ENCODE peak calls at places on chromosomes 5 and 9, in seven cellular contexts. K, L, C, Z, B, X and R are unnamed samples.

GRCh38 chr5:62608529-62609511 is 30.2 kb downstream of the LRRC70 start:
- DNase-seq in C (no peak), Z (no peak), B (peak; percentile 25), X (no peak), L (no peak), K (no peak), R (no peak)

GRCh38 chr5:175863316-175863715 is 8.1 kb upstream of the CPLX2 start:
- DNase-seq in K (no peak), L (no peak), B (no peak), C (no peak), Z (no peak), X (no peak), R (no peak)

GRCh38 chr5:33828611-33829286 is 63.0 kb downstream of the ADAMTS12 start:
- DNase-seq in X (peak; percentile 87), C (no peak), Z (no peak), L (no peak), K (no peak), B (no peak), R (no peak)

GRCh38 chr9:134283111-134283515 is 43.1 kb upstream of the RXRA start:
- DNase-seq in Z (peak; percentile 62), C (peak; percentile 28), B (peak; percentile 81), L (no peak), K (no peak), X (no peak), R (no peak)

GRCh38 chr5:982377-983237 is 26.0 kb upstream of the NKD2 start:
- DNase-seq in C (no peak), B (no peak), Z (no peak), L (no peak), K (no peak), X (no peak), R (no peak)

GRCh38 chr5:13553896-13554295 is 390.6 kb downstream of the DNAH5 start:
- DNase-seq in B (no peak), Z (no peak), X (peak; percentile 59), C (peak; percentile 5), L (peak; percentile 60), K (no peak), R (no peak)

GRCh38 chr5:115601709-115602584 is at the start of gene TICAM2:
- DNase-seq in X (peak; percentile 77), L (peak; percentile 46), B (peak; percentile 75), C (peak; percentile 57), K (peak; percentile 48), Z (no peak), R (peak; percentile 60)

GRCh38 chr9:124000161-124000783 is 11.3 kb upstream of the LHX2 start:
- DNase-seq in C (no peak), Z (no peak), B (no peak), L (no peak), K (no peak), X (no peak), R (no peak)

GRCh38 chr5:40834391-40834848 is 602 bp downstream of the RPL37 start:
- DNase-seq in L (no peak), B (peak; percentile 33), Z (peak; percentile 12), X (peak; percentile 24), C (peak; percentile 68), K (peak; percentile 38), R (no peak)

GRCh38 chr5:15926586-15926985 is 253.0 kb downstream of the MARCHF11 start:
- DNase-seq in X (no peak), K (no peak), L (no peak), Z (no peak), C (no peak), B (no peak), R (no peak)

GRCh38 chr5:14109771-14110170 is 33.4 kb upstream of the TRIO start:
- DNase-seq in B (no peak), K (no peak), C (no peak), L (no peak), X (no peak), Z (no peak), R (no peak)

GRCh38 chr9:135605238-135605781 is 34.0 kb downstream of the GLT6D1 start:
- DNase-seq in Z (no peak), L (peak; percentile 3), X (no peak), B (no peak), K (peak; percentile 1), C (no peak), R (no peak)

GRCh38 chr9:20418485-20418884 is 203.8 kb downstream of the MLLT3 start:
- DNase-seq in K (no peak), L (no peak), B (no peak), X (no peak), Z (no peak), C (no peak), R (no peak)

GRCh38 chr5:74183041-74183440 is 457.5 kb downstream of the ENC1 start:
- DNase-seq in Z (no peak), C (no peak), L (no peak), B (no peak), K (no peak), X (no peak), R (no peak)

GRCh38 chr9:131776473-131776872 is 36.6 kb upstream of the RAPGEF1 start:
- DNase-seq in Z (peak; percentile 27), C (peak; percentile 31), L (peak; percentile 75), X (peak; percentile 34), K (peak; percentile 28), B (no peak), R (peak; percentile 54)

GRCh38 chr9:35658894-35659220 is 765 bp downstream of the CCDC107 start:
- DNase-seq in Z (no peak), B (peak; percentile 60), X (peak; percentile 67), C (no peak), L (no peak), K (no peak), R (no peak)

GRCh38 chr5:137629646-137630045 is 106.2 kb downstream of the KLHL3 start:
- DNase-seq in C (peak; percentile 60), Z (peak; percentile 42), K (no peak), B (no peak), X (peak; percentile 32), L (no peak), R (peak; percentile 11)

GRCh38 chr9:136644593-136645342 is 17.9 kb upstream of the EGFL7 start:
- DNase-seq in X (peak; percentile 37), Z (no peak), B (peak; percentile 86), C (peak; percentile 88), L (peak; percentile 58), K (peak; percentile 64), R (peak; percentile 87)

GRCh38 chr5:178207917-178208280 is 3.6 kb downstream of the HNRNPAB start:
- DNase-seq in B (no peak), C (no peak), K (no peak), L (no peak), Z (no peak), X (no peak), R (no peak)

GRCh38 chr5:33969572-33970452 is 14.7 kb downstream of the SLC45A2 start:
- DNase-seq in C (peak; percentile 47), L (no peak), Z (peak; percentile 35), B (no peak), K (no peak), X (peak; percentile 60), R (no peak)

GRCh38 chr9:22136446-22137140 is 127.5 kb upstream of the CDKN2B start:
- DNase-seq in L (no peak), Z (peak; percentile 90), B (no peak), X (peak; percentile 78), K (no peak), C (no peak), R (no peak)

GRCh38 chr5:114355086-114355830 is 6.6 kb upstream of the KCNN2 start:
- DNase-seq in K (no peak), L (no peak), X (no peak), B (no peak), C (no peak), Z (no peak), R (no peak)

GRCh38 chr5:14779975-14780374 is 91.6 kb downstream of the ANKH start:
- DNase-seq in K (no peak), L (no peak), C (no peak), X (no peak), Z (no peak), B (no peak), R (no peak)

GRCh38 chr5:141908796-141909195 is 14.9 kb upstream of the DELE1 start:
- DNase-seq in L (no peak), X (peak; percentile 22), C (no peak), Z (no peak), B (no peak), K (no peak), R (no peak)

GRCh38 chr5:124315746-124316415 is 430.6 kb downstream of the ZNF608 start:
- DNase-seq in K (no peak), L (no peak), Z (peak; percentile 11), B (no peak), X (peak; percentile 79), C (no peak), R (no peak)

GRCh38 chr9:128860937-128861336 is 20.8 kb downstream of the KYAT1 start:
- DNase-seq in L (no peak), C (no peak), K (no peak), X (no peak), Z (no peak), B (no peak), R (no peak)

GRCh38 chr5:14714706-14715105 is 50.2 kb downstream of the OTULIN start:
- DNase-seq in B (no peak), K (no peak), L (no peak), X (peak; percentile 92), Z (no peak), C (no peak), R (no peak)

GRCh38 chr9:116264361-116264760 is 110.8 kb downstream of the PAPPA start:
- DNase-seq in B (no peak), Z (no peak), K (no peak), X (peak; percentile 98), L (no peak), C (no peak), R (no peak)

GRCh38 chr9:90020277-90020871 is 415.6 kb downstream of the GADD45G start:
- DNase-seq in K (no peak), L (no peak), X (peak; percentile 80), Z (no peak), B (no peak), C (no peak), R (no peak)

GRCh38 chr9:73411494-73411893 is 259.8 kb downstream of the ANXA1 start:
- DNase-seq in B (no peak), K (no peak), C (no peak), Z (no peak), X (no peak), L (no peak), R (no peak)

GRCh38 chr5:130286971-130287370 is 382.7 kb downstream of the CHSY3 start:
- DNase-seq in C (no peak), X (peak; percentile 87), B (no peak), K (no peak), Z (no peak), L (no peak), R (no peak)

GRCh38 chr5:32217886-32218396 is 43.8 kb upstream of the GOLPH3 start:
- DNase-seq in X (no peak), B (no peak), K (no peak), L (no peak), Z (no peak), C (no peak), R (no peak)

GRCh38 chr5:139094154-139095131 is 103.7 kb downstream of the SIL1 start:
- DNase-seq in C (no peak), Z (no peak), B (no peak), L (no peak), X (no peak), K (no peak), R (no peak)

GRCh38 chr5:14228219-14228618 is 85.1 kb downstream of the TRIO start:
- DNase-seq in L (no peak), C (no peak), K (no peak), Z (no peak), B (no peak), X (no peak), R (no peak)

GRCh38 chr9:99221266-99221622 is 498 bp downstream of the ALG2 start:
- DNase-seq in C (no peak), Z (no peak), X (no peak), L (no peak), B (no peak), K (no peak), R (no peak)

GRCh38 chr9:124743686-124744348 is 27.3 kb downstream of the NR6A1 start:
- DNase-seq in X (no peak), K (no peak), L (no peak), Z (peak; percentile 15), B (no peak), C (no peak), R (no peak)

GRCh38 chr5:59615272-59615671 is 278.3 kb downstream of the PDE4D start:
- DNase-seq in Z (no peak), X (peak; percentile 63), C (no peak), K (no peak), B (no peak), L (no peak), R (no peak)

GRCh38 chr5:154844800-154845199 is 5.6 kb downstream of the FAXDC2 start:
- DNase-seq in Z (no peak), L (no peak), B (no peak), X (no peak), K (no peak), C (peak; percentile 68), R (no peak)